ENCODE peak calls at places on chromosome 3, in eight cellular contexts. K is HCT116, F is HepG2, E is endothelial cell of umbilical vein, G is GM12878, V is SK-N-SH, W is K562, Y is H1. B is an unnamed sample.

GRCh38 chr3:132405188-132405587 is 12.1 kb upstream of the DNAJC13 start:
- DNase-seq in G (no peak), Y (no peak), K (no peak), V (peak; percentile 45), W (no peak), E (peak; percentile 86), F (no peak), B (no peak)

GRCh38 chr3:21260507-21260906 is 490.5 kb downstream of the ZNF385D start:
- DNase-seq in F (no peak), K (no peak), Y (no peak), E (no peak), V (no peak), W (no peak), G (no peak), B (no peak)

GRCh38 chr3:4426261-4426781 is 40.7 kb downstream of the SUMF1 start:
- DNase-seq in F (no peak), G (no peak), Y (no peak), K (no peak), W (no peak), E (no peak), V (no peak), B (no peak)

GRCh38 chr3:46335546-46335945 is 18.4 kb upstream of the CCR2 start:
- DNase-seq in Y (no peak), K (no peak), F (no peak), V (no peak), W (no peak), G (no peak), E (no peak), B (no peak)

GRCh38 chr3:107271787-107272387 is 105.4 kb upstream of the CCDC54 start:
- DNase-seq in W (peak; percentile 9), E (peak; percentile 36), F (peak; percentile 18), V (peak; percentile 36), Y (no peak), G (no peak), K (peak; percentile 19), B (no peak)

GRCh38 chr3:51777985-51778384 is 1.1 kb downstream of the IQCF6 start:
- DNase-seq in F (no peak), V (peak; percentile 80), W (no peak), G (no peak), E (no peak), Y (no peak), K (no peak), B (no peak)

GRCh38 chr3:155640098-155640497 is 104.8 kb downstream of the PLCH1 start:
- DNase-seq in V (no peak), G (no peak), F (no peak), E (no peak), K (no peak), W (no peak), Y (no peak), B (no peak)

GRCh38 chr3:188001052-188001567 is 152.8 kb upstream of the LPP start:
- DNase-seq in F (no peak), K (no peak), G (no peak), Y (no peak), V (no peak), E (no peak), W (no peak), B (no peak)

GRCh38 chr3:39917060-39917773 is 107.8 kb downstream of the MYRIP start:
- DNase-seq in F (no peak), W (no peak), E (peak; percentile 69), K (no peak), V (no peak), G (no peak), Y (no peak), B (no peak)

GRCh38 chr3:158791259-158791920 is 10.5 kb upstream of the MFSD1 start:
- DNase-seq in Y (no peak), F (peak; percentile 58), V (peak; percentile 45), G (no peak), W (peak; percentile 60), K (peak; percentile 48), E (peak; percentile 71), B (peak; percentile 52)

GRCh38 chr3:535566-536416 is 339.2 kb downstream of the CHL1 start:
- DNase-seq in Y (peak; percentile 17), F (no peak), E (no peak), K (no peak), G (no peak), V (peak; percentile 70), W (no peak), B (no peak)

GRCh38 chr3:178047496-178047895 is 488.7 kb upstream of the KCNMB2 start:
- DNase-seq in K (no peak), V (no peak), G (no peak), Y (no peak), E (no peak), F (no peak), W (no peak), B (no peak)

GRCh38 chr3:10495003-10495402 is 10.4 kb downstream of the ATP2B2 start:
- DNase-seq in E (peak; percentile 20), K (peak; percentile 58), W (peak; percentile 73), G (no peak), F (peak; percentile 60), V (peak; percentile 44), Y (no peak), B (no peak)

GRCh38 chr3:32048487-32049174 is 57.8 kb upstream of the GPD1L start:
- DNase-seq in F (no peak), G (no peak), W (peak; percentile 4), K (no peak), V (no peak), E (no peak), Y (no peak), B (no peak)

GRCh38 chr3:46695177-46695961 is 1.9 kb upstream of the ALS2CL start:
- DNase-seq in W (peak; percentile 52), K (no peak), G (no peak), V (peak; percentile 47), Y (no peak), F (no peak), E (peak; percentile 86), B (no peak)

GRCh38 chr3:69747511-69748248 is 8.4 kb downstream of the MITF start:
- DNase-seq in W (no peak), G (no peak), K (no peak), F (no peak), E (no peak), V (no peak), Y (no peak), B (no peak)

GRCh38 chr3:191217331-191217730 is 18.3 kb downstream of the OSTN start:
- DNase-seq in K (no peak), G (no peak), F (no peak), Y (no peak), E (no peak), V (no peak), W (no peak), B (no peak)

GRCh38 chr3:4634894-4635293 is 141.7 kb downstream of the ITPR1 start:
- DNase-seq in W (no peak), V (no peak), K (no peak), E (no peak), G (no peak), F (no peak), Y (no peak), B (no peak)

DNA sequence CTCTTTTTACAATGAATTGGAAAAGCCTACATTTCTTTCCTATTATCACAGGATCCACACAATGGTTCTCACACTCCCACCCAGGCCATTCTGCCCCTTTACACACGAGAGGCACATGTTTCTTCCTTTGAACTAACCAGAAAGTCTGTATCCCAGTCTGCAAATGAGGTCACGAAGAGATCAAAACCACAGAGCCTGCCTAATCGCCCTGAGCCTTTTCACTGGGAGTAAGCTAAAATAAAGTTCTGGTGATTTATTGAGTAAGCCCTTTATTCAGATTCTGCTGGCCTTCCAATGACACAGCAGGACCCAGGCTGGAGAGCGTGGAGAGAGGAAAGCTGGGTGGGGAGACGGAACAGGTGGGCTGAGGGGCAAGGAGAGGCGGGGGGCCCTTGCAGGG is 78.7 kb downstream of the ATP1B3 start:
- DNase-seq in K (no peak), E (no peak), F (no peak), G (no peak), V (no peak), W (no peak), Y (no peak), B (no peak)
- H3K9ac ChIP-seq in K (no peak overlapping the region), E (no peak overlapping the region), F (no peak overlapping the region), G (no peak overlapping the region), V (no peak overlapping the region), W (no peak overlapping the region), Y (no peak overlapping the region), B (no peak overlapping the region)

GRCh38 chr3:72661115-72661457 is 187.2 kb downstream of the SHQ1 start:
- DNase-seq in F (no peak), V (peak; percentile 78), K (peak; percentile 67), E (no peak), Y (no peak), G (no peak), W (no peak), B (no peak)
- TF ChIP-seq POLR2AphosphoS5 in F (no peak), V (peak; percentile 80), K (peak; percentile 56), E (no peak), Y (no peak), G (no peak), W (no peak), B (no peak)

GRCh38 chr3:14453841-14454630 is 51.6 kb downstream of the SLC6A6 start:
- DNase-seq in V (no peak), W (no peak), K (no peak), E (no peak), G (no peak), Y (no peak), F (no peak), B (no peak)

GRCh38 chr3:14451844-14452533 is 49.6 kb downstream of the SLC6A6 start:
- DNase-seq in K (no peak), G (no peak), E (peak; percentile 83), Y (no peak), W (no peak), F (peak; percentile 76), V (no peak), B (no peak)

GRCh38 chr3:14450922-14451606 is 48.7 kb downstream of the SLC6A6 start:
- DNase-seq in Y (no peak), K (no peak), F (no peak), V (no peak), W (no peak), G (no peak), E (no peak), B (no peak)

GRCh38 chr3:14453368-14453710 is 50.9 kb downstream of the SLC6A6 start:
- DNase-seq in F (no peak), Y (no peak), K (no peak), W (no peak), E (no peak), V (no peak), G (no peak), B (no peak)

DNA sequence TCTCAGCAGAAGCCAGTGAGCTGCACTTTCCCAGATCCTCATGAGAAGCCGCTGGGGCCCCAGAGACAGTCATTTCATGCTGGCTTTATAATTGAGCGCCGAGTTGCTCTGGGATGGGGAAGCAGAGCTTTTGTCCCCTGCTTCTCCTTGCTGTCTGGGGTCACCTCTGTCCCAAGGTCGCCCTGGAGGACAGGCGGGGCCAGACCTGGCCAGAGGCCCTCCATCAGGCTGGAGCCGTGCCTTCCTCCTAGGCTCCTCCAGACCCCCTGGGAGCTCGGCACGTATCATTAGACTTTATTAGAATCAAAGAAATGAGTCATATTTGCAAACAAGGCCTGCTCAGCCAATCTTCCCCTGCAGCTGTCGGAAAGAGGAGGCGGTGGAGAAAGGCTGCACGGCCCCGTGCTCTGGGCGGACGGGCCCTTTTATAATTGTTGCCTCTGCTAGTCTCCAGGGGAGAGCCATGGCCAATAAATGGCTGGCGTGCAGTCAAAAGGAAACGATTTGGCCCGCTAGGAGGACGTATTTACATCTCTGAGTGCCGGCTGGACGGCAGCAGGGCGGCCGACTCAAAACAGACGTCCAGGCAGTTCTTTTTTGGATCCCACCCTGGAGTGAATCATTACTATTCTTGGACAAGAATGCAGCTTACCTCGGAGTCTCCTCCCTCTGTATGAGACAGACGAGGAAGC is 50.4 kb downstream of the SLC6A6 start:
- DNase-seq in E (peak; percentile 100), Y (no peak), G (no peak), F (no peak), W (no peak), K (peak; percentile 73), V (no peak), B (no peak)
- H3K4me3 ChIP-seq in E (no peak overlapping the region), Y (no peak overlapping the region), G (no peak overlapping the region), F (no peak overlapping the region), W (no peak overlapping the region), K (peak overlapping the region; percentile 27), V (no peak overlapping the region), B (no peak overlapping the region)

GRCh38 chr3:15903164-15903563 is 105.4 kb upstream of the ANKRD28 start:
- DNase-seq in K (no peak), E (no peak), V (no peak), W (no peak), Y (no peak), G (no peak), F (no peak), B (no peak)
- H3K9ac ChIP-seq in K (no peak overlapping the region), E (no peak overlapping the region), V (no peak overlapping the region), W (no peak overlapping the region), Y (no peak overlapping the region), G (no peak overlapping the region), F (no peak overlapping the region), B (no peak overlapping the region)

B was measured in SK-N-MC.